ENCODE peak calls at places on chromosome 10, in four cellular contexts. J is nephron progenitor cell, L is HEK293T, A is GM12865. G is an unnamed sample.

GRCh38 chr10:35822316-35822715 is 180.2 kb upstream of the FZD8 start:
- DNase-seq in J (peak; percentile 60), A (peak; percentile 22), L (peak; percentile 27), G (no peak)

GRCh38 chr10:91528080-91528479 is 104.8 kb downstream of the PPP1R3C start:
- DNase-seq in A (no peak), J (no peak), L (no peak), G (no peak)

GRCh38 chr10:76012928-76013327 is 581.5 kb downstream of the LRMDA start:
- DNase-seq in L (no peak), A (no peak), J (no peak), G (no peak)

GRCh38 chr10:85621562-85621961 is 745.0 kb downstream of the GRID1 start:
- DNase-seq in A (no peak), J (no peak), L (no peak), G (no peak)

GRCh38 chr10:86524225-86524982 is 2.8 kb upstream of the WAPL start:
- DNase-seq in A (no peak), L (no peak), J (no peak), G (no peak)

GRCh38 chr10:115827650-115828049 is 445.4 kb downstream of the GFRA1 start:
- DNase-seq in L (no peak), J (no peak), A (no peak), G (no peak)

GRCh38 chr10:1410469-1411395 is 326.6 kb downstream of the ADARB2 start:
- DNase-seq in L (no peak), J (no peak), A (no peak), G (no peak)

GRCh38 chr10:17510242-17510908 is 56.0 kb upstream of the ST8SIA6 start:
- DNase-seq in L (no peak), J (no peak), A (peak; percentile 85), G (peak; percentile 78)

GRCh38 chr10:24456319-24456718 is 247.4 kb downstream of the KIAA1217 start:
- DNase-seq in L (no peak), A (no peak), J (no peak), G (no peak)

GRCh38 chr10:92760609-92761008 is 70.9 kb downstream of the HHEX start:
- DNase-seq in L (no peak), J (no peak), A (no peak), G (peak; percentile 75)

GRCh38 chr10:131083915-131084790 is 227.4 kb downstream of the TCERG1L start:
- DNase-seq in A (no peak), L (no peak), J (peak; percentile 25), G (peak; percentile 4)

GRCh38 chr10:72063703-72064391 is 24.5 kb downstream of the SPOCK2 start:
- DNase-seq in A (no peak), J (no peak), L (no peak), G (no peak)

GRCh38 chr10:62076872-62077271 is 175.4 kb downstream of the ARID5B start:
- DNase-seq in J (no peak), A (no peak), L (no peak), G (no peak)

GRCh38 chr10:22016046-22016705 is 12.6 kb upstream of the DNAJC1 start:
- DNase-seq in J (no peak), A (no peak), L (no peak), G (no peak)

GRCh38 chr10:1600861-1601260 is 136.5 kb downstream of the ADARB2 start:
- DNase-seq in J (no peak), A (peak; percentile 39), L (no peak), G (no peak)

GRCh38 chr10:121058082-121058481 is 206.9 kb downstream of the WDR11 start:
- DNase-seq in A (no peak), L (no peak), J (no peak), G (no peak)

GRCh38 chr10:34565934-34566333 is 249.2 kb downstream of the PARD3 start:
- DNase-seq in L (no peak), J (no peak), A (no peak), G (no peak)

GRCh38 chr10:35339946-35340345 is 3.6 kb downstream of the CCNY start:
- DNase-seq in L (no peak), J (no peak), A (peak; percentile 77), G (peak; percentile 33)

GRCh38 chr10:110209926-110210662 is 2.7 kb downstream of the MXI1 start:
- DNase-seq in J (peak; percentile 59), A (peak; percentile 28), L (peak; percentile 43), G (peak; percentile 69)

GRCh38 chr10:34739915-34740314 is 75.2 kb downstream of the PARD3 start:
- DNase-seq in A (no peak), J (peak; percentile 71), L (peak; percentile 45), G (no peak)

GRCh38 chr10:35127289-35127891 is 744 bp downstream of the CREM start:
- DNase-seq in J (peak; percentile 55), L (peak; percentile 8), A (peak; percentile 68), G (peak; percentile 73)

GRCh38 chr10:68074404-68074774 is 694 bp downstream of the HERC4 start:
- DNase-seq in A (no peak), J (no peak), L (no peak), G (peak; percentile 80)

GRCh38 chr10:69567920-69568319 is 5.3 kb downstream of the NEUROG3 start:
- DNase-seq in J (peak; percentile 92), A (peak; percentile 23), L (peak; percentile 50), G (peak; percentile 41)

GRCh38 chr10:88125766-88126165 is 262.3 kb downstream of the PTEN start:
- DNase-seq in J (no peak), A (no peak), L (no peak), G (no peak)

GRCh38 chr10:92131271-92131820 is 159.5 kb downstream of the CPEB3 start:
- DNase-seq in A (no peak), L (no peak), J (no peak), G (no peak)

GRCh38 chr10:119595715-119596515 is 849 bp downstream of the TIAL1 start:
- DNase-seq in L (peak; percentile 39), A (peak; percentile 61), J (peak; percentile 41), G (peak; percentile 69)

GRCh38 chr10:110498087-110498981 is 627 bp downstream of the DUSP5 start:
- DNase-seq in J (peak; percentile 71), A (peak; percentile 72), L (peak; percentile 51), G (peak; percentile 74)

GRCh38 chr10:90732581-90732980 is 125.3 kb downstream of the HTR7 start:
- DNase-seq in L (no peak), J (no peak), A (peak; percentile 57), G (no peak)

GRCh38 chr10:13062813-13063212 is 37.1 kb upstream of the OPTN start:
- DNase-seq in J (no peak), A (peak; percentile 12), L (no peak), G (peak; percentile 57)

GRCh38 chr10:129517680-129518057 is 50.6 kb downstream of the MGMT start:
- DNase-seq in L (no peak), J (no peak), A (no peak), G (no peak)

GRCh38 chr10:69936091-69936490 is 116.6 kb upstream of the MACROH2A2 start:
- DNase-seq in J (no peak), L (peak; percentile 18), A (peak; percentile 25), G (peak; percentile 4)

GRCh38 chr10:31765546-31765945 is 163.1 kb downstream of the ARHGAP12 start:
- DNase-seq in L (no peak), A (no peak), J (no peak), G (no peak)